ENCODE peak calls at places on chromosome 11, in seven cellular contexts. E is ovary; P is SHP77 treated with DMSO at 0.1 percent for 48 hours; W is activated T-cell treated with anti-CD3 and anti-CD28 coated beads, Interleukin-2, amount 50 U/mL, for 1 hour; F is NCI-H345; I is M059J; R is CD14-positive monocyte. X is an unnamed sample.

GRCh38 chr11:69603978-69604524 is 36.9 kb upstream of the CCND1 start:
- DNase-seq in E (no peak), R (no peak), W (no peak), P (no peak), F (no peak), I (peak; percentile 15), X (no peak)

GRCh38 chr11:60905551-60906113 is 753 bp downstream of the PRPF19 start:
- DNase-seq in I (peak; percentile 74), E (no peak), W (no peak), P (no peak), R (no peak), F (no peak), X (no peak)

GRCh38 chr11:126722006-126722736 is 278.4 kb downstream of the KIRREL3 start:
- DNase-seq in W (no peak), F (no peak), E (no peak), R (no peak), P (no peak), I (no peak), X (no peak)

GRCh38 chr11:86923993-86924766 is 31.0 kb downstream of the FZD4 start:
- DNase-seq in P (no peak), R (no peak), W (no peak), I (peak; percentile 62), F (no peak), E (no peak), X (no peak)

GRCh38 chr11:26276798-26277424 is 55.0 kb upstream of the ANO3 start:
- DNase-seq in R (no peak), I (peak; percentile 39), E (peak; percentile 18), P (peak; percentile 30), W (no peak), F (peak; percentile 68), X (peak; percentile 42)

GRCh38 chr11:59802639-59803176 is 7.9 kb downstream of the MRPL16 start:
- DNase-seq in R (no peak), I (peak; percentile 62), E (no peak), P (no peak), F (peak; percentile 50), W (no peak), X (no peak)

GRCh38 chr11:64559351-64560138 is 31.5 kb upstream of the SLC22A12 start:
- DNase-seq in F (no peak), E (no peak), R (no peak), P (no peak), I (no peak), W (no peak), X (peak; percentile 6)

GRCh38 chr11:5922749-5923426 is 19.2 kb upstream of the OR56A3 start:
- DNase-seq in R (no peak), F (no peak), I (peak; percentile 54), E (no peak), P (no peak), W (no peak), X (no peak)

GRCh38 chr11:12979928-12980689 is 29.0 kb upstream of the RASSF10 start:
- DNase-seq in F (peak; percentile 89), W (no peak), P (peak; percentile 51), R (no peak), E (no peak), I (no peak), X (no peak)

GRCh38 chr11:14538271-14538925 is 18.2 kb upstream of the PSMA1 start:
- DNase-seq in I (no peak), R (no peak), F (no peak), E (no peak), W (no peak), P (no peak), X (no peak)

GRCh38 chr11:62607729-62608128 is 4.8 kb downstream of the EML3 start:
- DNase-seq in E (no peak), W (no peak), F (no peak), P (no peak), I (no peak), R (peak; percentile 93), X (no peak)

GRCh38 chr11:74683279-74683871 is 47.9 kb downstream of the CHRDL2 start:
- DNase-seq in E (peak; percentile 46), W (no peak), I (no peak), P (no peak), R (peak; percentile 37), F (no peak), X (peak; percentile 17)

GRCh38 chr11:28144808-28145207 is 36.6 kb downstream of the METTL15 start:
- DNase-seq in F (no peak), P (no peak), I (peak; percentile 47), E (no peak), W (no peak), R (no peak), X (no peak)

X was measured in transverse colon.